ENCODE peak calls at places on chromosomes 1 and 21, in five cellular contexts. B is midbrain; O is naive thymus-derived CD8-positive, alpha-beta T cell; G is activated T-helper 9 cell treated with anti-CD3 and anti-CD28 coated beads, Interleukin-2, amount 50 U/mL, for 16 hours; I is activated T-helper 1 cell treated with Interleukin-2 at 50 U/mL for 16 hours. X is an unnamed sample.

GRCh38 chr1:224333939-224334701 is 4.1 kb upstream of the NVL start:
- DNase-seq in B (no peak), O (no peak), G (no peak), I (no peak), X (peak; percentile 5)

GRCh38 chr1:59947047-59947938 is 20.7 kb upstream of the CYP2J2 start:
- DNase-seq in B (peak; percentile 86), O (peak; percentile 64), G (peak; percentile 7), I (no peak), X (peak; percentile 24)

GRCh38 chr1:185699874-185700273 is 34.3 kb upstream of the HMCN1 start:
- DNase-seq in B (no peak), O (no peak), G (no peak), I (no peak), X (no peak)

GRCh38 chr1:1684031-1684681 is 8.4 kb downstream of the SLC35E2B start:
- DNase-seq in B (no peak), O (no peak), G (no peak), I (no peak), X (no peak)

GRCh38 chr21:35478096-35479080 is 429.3 kb upstream of the RUNX1 start:
- DNase-seq in B (no peak), O (no peak), G (no peak), I (no peak), X (no peak)

GRCh38 chr1:19363526-19364152 is 51.5 kb downstream of the SLC66A1 start:
- DNase-seq in B (no peak), O (no peak), G (no peak), I (no peak), X (no peak)

GRCh38 chr1:40389871-40390560 is 16.5 kb downstream of the SMAP2 start:
- DNase-seq in B (peak; percentile 46), O (peak; percentile 62), G (no peak), I (no peak), X (no peak)

GRCh38 chr21:27954806-27955205 is 987.9 kb upstream of the ADAMTS5 start:
- DNase-seq in B (no peak), O (no peak), G (no peak), I (no peak), X (no peak)

GRCh38 chr1:240285541-240285940 is 193.9 kb downstream of the FMN2 start:
- DNase-seq in B (no peak), O (no peak), G (no peak), I (no peak), X (no peak)

GRCh38 chr1:94543893-94544635 is 2.5 kb upstream of the F3 start:
- DNase-seq in B (no peak), O (no peak), G (no peak), I (no peak), X (no peak)

GRCh38 chr1:59512702-59513101 is 215.8 kb downstream of the FGGY start:
- DNase-seq in B (no peak), O (no peak), G (no peak), I (no peak), X (no peak)

GRCh38 chr1:164559342-164560070 is 522 bp downstream of the PBX1 start:
- DNase-seq in B (peak; percentile 64), O (no peak), G (no peak), I (no peak), X (no peak)

GRCh38 chr1:34889705-34890104 is 30.2 kb upstream of the SMIM12 start:
- DNase-seq in B (no peak), O (no peak), G (no peak), I (no peak), X (no peak)

GRCh38 chr1:117928881-117929339 is 511 bp downstream of the GDAP2 start:
- DNase-seq in B (peak; percentile 48), O (no peak), G (no peak), I (no peak), X (no peak)

GRCh38 chr1:20867062-20867461 is 80.0 kb upstream of the HP1BP3 start:
- DNase-seq in B (no peak), O (no peak), G (no peak), I (no peak), X (no peak)

GRCh38 chr1:168469690-168470089 is 74.1 kb downstream of the XCL2 start:
- DNase-seq in B (no peak), O (no peak), G (peak; percentile 5), I (no peak), X (peak; percentile 95)

GRCh38 chr21:38280446-38280845 is 23.7 kb downstream of the KCNJ15 start:
- DNase-seq in B (no peak), O (no peak), G (no peak), I (no peak), X (no peak)

GRCh38 chr1:8184301-8184700 is 133.6 kb upstream of the SLC45A1 start:
- DNase-seq in B (no peak), O (no peak), G (no peak), I (no peak), X (no peak)

GRCh38 chr1:239302716-239303115 is 83.7 kb upstream of the CHRM3 start:
- DNase-seq in B (no peak), O (no peak), G (no peak), I (no peak), X (no peak)

X was measured in GDM1.